ENCODE peak calls at places on chromosome 1, in six cellular contexts. Y is tibial nerve, O is aorta, I is heart left ventricle, Q is prostate gland, C is mammary epithelial cell. S is an unnamed sample.

GRCh38 chr1:216785760-216786159 is 62.5 kb upstream of the ESRRG start:
- DNase-seq in Y (no peak), O (no peak), I (no peak), Q (no peak), C (no peak), S (no peak)

GRCh38 chr1:26119892-26120608 is 8.4 kb downstream of the PDIK1L start:
- DNase-seq in Y (no peak), O (no peak), I (no peak), Q (no peak), C (no peak), S (no peak)

GRCh38 chr1:39845569-39846566 is 37.4 kb downstream of the TRIT1 start:
- DNase-seq in Y (peak; percentile 71), O (peak; percentile 90), I (peak; percentile 88), Q (peak; percentile 72), C (peak; percentile 85), S (peak; percentile 79)

GRCh38 chr1:8004113-8004802 is 21.9 kb downstream of the ERRFI1 start:
- DNase-seq in Y (peak; percentile 44), O (no peak), I (no peak), Q (peak; percentile 74), C (peak; percentile 78), S (no peak)

GRCh38 chr1:30413606-30414005 is 309.8 kb downstream of the MATN1 start:
- DNase-seq in Y (peak; percentile 1), O (no peak), I (peak; percentile 9), Q (no peak), C (no peak), S (no peak)

GRCh38 chr1:167747988-167748387 is 26.2 kb downstream of the MPZL1 start:
- DNase-seq in Y (no peak), O (no peak), I (no peak), Q (no peak), C (no peak), S (no peak)

GRCh38 chr1:247517795-247518612 is 18.2 kb downstream of the OR2C3 start:
- DNase-seq in Y (no peak), O (no peak), I (no peak), Q (no peak), C (no peak), S (no peak)

GRCh38 chr1:228228601-228229074 is 20.8 kb downstream of the OBSCN start:
- DNase-seq in Y (no peak), O (no peak), I (no peak), Q (no peak), C (peak; percentile 92), S (no peak)

GRCh38 chr1:229238231-229238630 is 32.7 kb upstream of the RAB4A start:
- DNase-seq in Y (no peak), O (no peak), I (no peak), Q (no peak), C (no peak), S (no peak)

GRCh38 chr1:219041141-219041540 is 132.5 kb upstream of the LYPLAL1 start:
- DNase-seq in Y (no peak), O (no peak), I (no peak), Q (no peak), C (peak; percentile 19), S (no peak)

GRCh38 chr1:20259646-20260045 is 31.0 kb upstream of the VWA5B1 start:
- DNase-seq in Y (no peak), O (no peak), I (no peak), Q (no peak), C (no peak), S (no peak)

GRCh38 chr1:46941135-46941694 is at the start of gene CYP4A11:
- DNase-seq in Y (no peak), O (no peak), I (no peak), Q (no peak), C (no peak), S (no peak)

GRCh38 chr1:85582687-85583354 is 2.3 kb downstream of the CCN1 start:
- DNase-seq in Y (no peak), O (no peak), I (no peak), Q (no peak), C (peak; percentile 20), S (no peak)

GRCh38 chr1:57238408-57238807 is 185.5 kb downstream of the DAB1 start:
- DNase-seq in Y (no peak), O (no peak), I (no peak), Q (no peak), C (no peak), S (no peak)

GRCh38 chr1:81662913-81663526 is 137.7 kb upstream of the ADGRL2 start:
- DNase-seq in Y (no peak), O (no peak), I (no peak), Q (no peak), C (no peak), S (no peak)

GRCh38 chr1:90505806-90506205 is 211.3 kb downstream of the BARHL2 start:
- DNase-seq in Y (no peak), O (no peak), I (no peak), Q (no peak), C (no peak), S (no peak)

GRCh38 chr1:201933840-201934430 is 12.4 kb downstream of the LMOD1 start:
- DNase-seq in Y (no peak), O (no peak), I (no peak), Q (no peak), C (peak; percentile 10), S (no peak)

GRCh38 chr1:109113787-109114568 is at the start of gene ELAPOR1:
- DNase-seq in Y (peak; percentile 19), O (peak; percentile 66), I (peak; percentile 50), Q (peak; percentile 88), C (peak; percentile 66), S (peak; percentile 91)

GRCh38 chr1:212353181-212353580 is 61.5 kb downstream of the PACC1 start:
- DNase-seq in Y (no peak), O (no peak), I (no peak), Q (no peak), C (no peak), S (no peak)

GRCh38 chr1:32761253-32761877 is 55.8 kb downstream of the YARS1 start:
- DNase-seq in Y (peak; percentile 57), O (no peak), I (no peak), Q (peak; percentile 85), C (peak; percentile 98), S (no peak)

GRCh38 chr1:87826639-87827345 is 498.1 kb downstream of the LMO4 start:
- DNase-seq in Y (peak; percentile 40), O (peak; percentile 66), I (peak; percentile 22), Q (no peak), C (peak; percentile 8), S (no peak)

GRCh38 chr1:42186172-42186571 is 21.6 kb upstream of the GUCA2A start:
- DNase-seq in Y (no peak), O (no peak), I (no peak), Q (no peak), C (peak; percentile 53), S (no peak)

GRCh38 chr1:241701483-241702290 is 49.6 kb downstream of the WDR64 start:
- DNase-seq in Y (no peak), O (no peak), I (no peak), Q (no peak), C (no peak), S (no peak)

GRCh38 chr1:211632808-211633522 is 42.5 kb downstream of the NEK2 start:
- DNase-seq in Y (no peak), O (no peak), I (peak; percentile 69), Q (peak; percentile 71), C (peak; percentile 95), S (no peak)

GRCh38 chr1:161037661-161038522 is 872 bp downstream of the TSTD1 start:
- DNase-seq in Y (no peak), O (no peak), I (no peak), Q (peak; percentile 59), C (no peak), S (no peak)

GRCh38 chr1:22739648-22740385 is 29.2 kb downstream of the EPHB2 start:
- DNase-seq in Y (peak; percentile 58), O (peak; percentile 87), I (no peak), Q (no peak), C (no peak), S (no peak)

GRCh38 chr1:12056331-12056841 is 6.7 kb upstream of the TNFRSF8 start:
- DNase-seq in Y (no peak), O (no peak), I (no peak), Q (no peak), C (peak; percentile 46), S (no peak)

GRCh38 chr1:2050482-2050792 is 226 bp downstream of the PRKCZ start:
- DNase-seq in Y (no peak), O (no peak), I (no peak), Q (no peak), C (peak; percentile 58), S (no peak)
- H3K27me3 ChIP-seq in Y (peaks cover 79% of the 10 kb centered on the region), O (no peaks in the 10 kb centered on the region), I (peaks cover 64% of the 10 kb centered on the region), Q (no peaks in the 10 kb centered on the region), C (no peaks in the 10 kb centered on the region), S (no peaks in the 10 kb centered on the region)

GRCh38 chr1:205476648-205477047 is 20.8 kb upstream of the BLACAT1 start:
- DNase-seq in Y (no peak), O (no peak), I (no peak), Q (no peak), C (no peak), S (no peak)

GRCh38 chr1:205475855-205476254 is 20.0 kb upstream of the BLACAT1 start:
- DNase-seq in Y (no peak), O (no peak), I (no peak), Q (no peak), C (no peak), S (no peak)

GRCh38 chr1:205480349-205481278 is 23.9 kb upstream of the CDK18 start:
- DNase-seq in Y (no peak), O (no peak), I (no peak), Q (no peak), C (no peak), S (peak; percentile 89)

GRCh38 chr1:205477121-205477758 is 21.4 kb upstream of the BLACAT1 start:
- DNase-seq in Y (no peak), O (no peak), I (no peak), Q (no peak), C (no peak), S (peak; percentile 44)

GRCh38 chr1:205477759-205478247 is 22.0 kb upstream of the BLACAT1 start:
- DNase-seq in Y (no peak), O (peak; percentile 82), I (peak; percentile 42), Q (peak; percentile 84), C (peak; percentile 97), S (no peak)
- H3K27me3 ChIP-seq in Y (peaks cover 71% of the 10 kb centered on the region), O (no peaks in the 10 kb centered on the region), I (peaks cover 30% of the 10 kb centered on the region), Q (peaks cover 5% of the 10 kb centered on the region), C (no peaks in the 10 kb centered on the region), S (peaks cover 8% of the 10 kb centered on the region)

DNA sequence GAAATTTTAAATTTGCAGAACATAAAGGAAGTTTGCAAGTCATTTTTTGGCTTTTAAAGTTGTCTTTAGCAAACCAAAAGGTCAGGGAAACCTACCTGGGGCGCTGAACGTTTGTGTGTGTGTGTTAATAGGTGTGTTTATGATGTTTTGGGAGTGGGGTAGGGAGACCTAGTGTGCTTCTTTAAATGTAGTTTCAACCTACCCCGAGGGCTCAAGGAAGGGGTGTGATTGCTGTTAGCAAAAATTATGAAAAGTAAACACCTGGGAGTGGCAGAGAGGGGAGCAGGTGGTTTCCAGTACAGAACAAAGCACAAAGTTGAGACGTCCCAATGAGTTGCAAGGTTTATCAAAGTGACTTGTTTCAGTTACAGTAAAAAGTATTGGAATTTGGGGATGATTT is 58.7 kb upstream of the WDR26 start:
- DNase-seq in Y (no peak), O (no peak), I (no peak), Q (no peak), C (no peak), S (no peak)
- H3K27me3 ChIP-seq in Y (no peaks in the 10 kb centered on the region), O (no peaks in the 10 kb centered on the region), I (no peaks in the 10 kb centered on the region), Q (no peaks in the 10 kb centered on the region), C (no peaks in the 10 kb centered on the region), S (no peaks in the 10 kb centered on the region)

DNA sequence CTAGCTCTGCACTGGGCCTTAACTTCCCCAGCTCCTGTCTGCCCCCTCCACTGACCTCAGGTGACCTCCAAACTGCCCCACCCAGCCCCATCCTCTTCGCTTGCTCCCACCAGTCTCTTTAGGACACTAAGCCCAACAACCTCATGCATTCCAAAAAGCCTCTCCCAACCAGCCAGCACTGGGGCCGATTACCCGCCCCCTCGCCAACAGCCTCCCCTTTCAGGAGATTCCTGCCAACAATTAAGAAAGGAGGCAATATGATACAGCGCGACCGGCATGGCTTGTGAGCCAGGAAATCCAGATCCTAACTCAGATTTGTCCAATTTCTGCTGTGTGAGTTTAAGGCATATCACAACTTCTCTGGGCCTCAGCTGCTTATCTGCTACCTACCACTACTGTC is 14.7 kb downstream of the KANK4 start:
- DNase-seq in Y (no peak), O (no peak), I (no peak), Q (no peak), C (no peak), S (no peak)
- H3K27me3 ChIP-seq in Y (no peaks in the 10 kb centered on the region), O (no peaks in the 10 kb centered on the region), I (no peaks in the 10 kb centered on the region), Q (no peaks in the 10 kb centered on the region), C (no peaks in the 10 kb centered on the region), S (no peaks in the 10 kb centered on the region)

S was measured in CD8-positive, alpha-beta memory T cell.